ENCODE peak calls at places on chromosomes 3 and 15, in six cellular contexts. H, X, M, D, Z and N are unnamed samples.

GRCh38 chr15:31278056-31278445 is 48.6 kb upstream of the KLF13 start:
- DNase-seq in X (no peak), D (no peak), Z (peak), M (no peak), H (no peak), N (no peak)

GRCh38 chr3:5197470-5198312 is 10.2 kb downstream of the EDEM1 start:
- DNase-seq in Z (no peak), X (no peak), H (no peak), M (no peak), D (peak), N (no peak)

GRCh38 chr15:62068071-62068786 is 1.5 kb downstream of the C2CD4A start:
- DNase-seq in H (peak), X (peak), D (peak), M (no peak), Z (peak), N (peak)

GRCh38 chr3:42720126-42720525 is 17.5 kb upstream of the HHATL start:
- DNase-seq in Z (no peak), H (no peak), M (no peak), D (no peak), X (no peak), N (no peak)

GRCh38 chr3:100030346-100030745 is 84.0 kb downstream of the FILIP1L start:
- DNase-seq in H (no peak), Z (no peak), X (no peak), D (no peak), M (no peak), N (no peak)

GRCh38 chr3:132231633-132232032 is 85.6 kb upstream of the ACP3 start:
- DNase-seq in D (no peak), Z (peak), H (no peak), X (no peak), M (peak), N (no peak)

GRCh38 chr3:155015776-155016451 is 64.2 kb upstream of the MME start:
- DNase-seq in M (no peak), X (no peak), H (no peak), Z (no peak), D (no peak), N (no peak)

GRCh38 chr3:191235331-191236314 is 36.6 kb downstream of the OSTN start:
- DNase-seq in D (no peak), M (peak), Z (no peak), X (no peak), H (no peak), N (no peak)

GRCh38 chr15:60328852-60329443 is 68.8 kb downstream of the ANXA2 start:
- DNase-seq in D (peak), X (no peak), M (no peak), Z (peak), H (no peak), N (no peak)

GRCh38 chr3:177478170-177478859 is 281.0 kb upstream of the TBL1XR1 start:
- DNase-seq in H (no peak), D (no peak), X (no peak), Z (no peak), M (peak), N (no peak)

GRCh38 chr15:70012895-70013294 is 84.8 kb downstream of the TLE3 start:
- DNase-seq in Z (no peak), X (peak), D (no peak), M (no peak), H (no peak), N (no peak)

GRCh38 chr3:43866529-43867353 is 176.0 kb downstream of the ABHD5 start:
- DNase-seq in H (no peak), M (peak), Z (peak), X (no peak), D (no peak), N (peak)

GRCh38 chr15:36210426-36210825 is 369.0 kb upstream of the CDIN1 start:
- DNase-seq in D (no peak), H (no peak), Z (no peak), X (no peak), M (no peak), N (no peak)

GRCh38 chr15:36208868-36209582 is 370.4 kb upstream of the CDIN1 start:
- DNase-seq in Z (no peak), D (no peak), M (no peak), X (no peak), H (no peak), N (no peak)
- TF ChIP-seq CTCF in Z (peak), D (no peak), M (peak), X (no peak), H (peak), N (no peak)

GRCh38 chr15:50318697-50319096 is 36.3 kb downstream of the GABPB1 start:
- DNase-seq in X (no peak), D (no peak), Z (no peak), H (no peak), M (no peak), N (no peak)

GRCh38 chr15:50312636-50313035 is 42.4 kb downstream of the GABPB1 start:
- DNase-seq in Z (no peak), H (no peak), D (no peak), M (no peak), X (no peak), N (no peak)

GRCh38 chr15:50321680-50322079 is 33.3 kb downstream of the GABPB1 start:
- DNase-seq in H (no peak), M (no peak), Z (no peak), X (no peak), D (no peak), N (no peak)

GRCh38 chr15:50320504-50320903 is 34.5 kb downstream of the GABPB1 start:
- DNase-seq in Z (no peak), D (no peak), X (no peak), H (no peak), M (no peak), N (no peak)

GRCh38 chr15:50315814-50316630 is 39.0 kb downstream of the GABPB1 start:
- DNase-seq in Z (no peak), M (peak), H (no peak), X (no peak), D (peak), N (no peak)
- TF ChIP-seq CTCF in Z (peak), M (peak), H (peak), X (peak), D (peak), N (peak)

GRCh38 chr15:81256916-81257315 is 60.2 kb downstream of the IL16 start:
- DNase-seq in H (no peak), D (peak), X (no peak), Z (no peak), M (peak), N (no peak)
- TF ChIP-seq CTCF in H (peak), D (peak), X (peak), Z (peak), M (peak), N (no peak)

DNA sequence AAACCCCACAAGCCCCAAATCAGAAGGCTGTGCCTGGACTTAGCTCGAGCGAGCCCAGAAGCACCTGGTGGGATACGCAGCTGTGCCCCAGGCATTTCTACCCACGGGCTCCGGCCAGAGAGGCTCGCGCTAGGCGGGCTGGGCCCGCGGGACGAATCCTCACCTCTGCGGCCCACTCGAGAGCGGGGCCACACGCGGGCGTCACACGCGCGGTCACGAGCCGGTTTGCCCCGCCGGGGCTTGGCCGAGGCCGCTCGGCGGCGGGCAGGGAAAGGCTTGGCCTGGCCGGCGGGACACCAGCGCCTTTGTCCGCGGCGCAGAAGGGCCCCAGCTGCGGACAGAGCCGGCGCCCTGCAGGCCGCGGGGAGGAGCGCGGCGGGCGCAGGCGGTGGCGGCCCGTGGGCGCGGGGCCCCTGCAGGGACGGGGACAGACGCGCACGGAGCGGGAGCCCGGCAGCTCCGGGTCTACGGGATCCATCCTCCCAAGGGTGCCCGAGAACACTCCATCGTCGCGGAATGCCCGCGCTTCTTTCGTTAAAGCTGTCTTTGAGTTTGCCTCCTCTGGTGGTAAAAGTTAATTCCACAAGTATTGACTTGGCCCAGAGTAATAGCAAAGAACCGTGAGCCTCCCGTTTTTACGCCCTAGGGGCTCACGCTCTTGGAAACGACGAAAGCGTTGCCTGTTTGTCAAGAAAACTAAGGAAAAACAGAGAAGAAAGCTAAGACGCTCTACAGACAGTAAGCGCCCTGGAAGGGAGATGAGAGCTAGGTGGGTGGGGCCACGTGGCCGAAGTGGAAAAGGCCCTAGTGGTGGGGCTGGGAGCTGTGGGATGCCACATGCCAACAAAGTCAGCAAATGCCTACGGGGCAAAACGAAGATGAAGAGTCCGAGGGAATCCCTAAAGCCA is 26.4 kb downstream of the TYRO3 start:
- DNase-seq in D (peak), X (no peak), Z (peak), H (peak), M (peak), N (peak)
- TF ChIP-seq CTCF in D (peak), X (peak), Z (peak), H (peak), M (peak), N (peak)

GRCh38 chr3:68256635-68257034 is 602.2 kb upstream of the SUCLG2 start:
- DNase-seq in D (peak), Z (peak), M (no peak), X (no peak), H (no peak), N (no peak)
- TF ChIP-seq CTCF in D (peak), Z (peak), M (no peak), X (peak), H (no peak), N (no peak)

GRCh38 chr3:25962255-25962654 is 172.4 kb downstream of the OXSM start:
- DNase-seq in H (no peak), X (no peak), M (no peak), Z (peak), D (peak), N (peak)
- TF ChIP-seq CTCF in H (no peak), X (peak), M (no peak), Z (peak), D (peak), N (peak)